ENCODE peak calls at places on chromosomes 11 and 22, in four cellular contexts. Q, O, W and E are unnamed samples.

GRCh38 chr11:70423523-70424505 is 25.5 kb downstream of the CTTN start:
- DNase-seq in W (peak), Q (no peak), O (peak), E (no peak)

GRCh38 chr11:3920148-3920852 is 64.8 kb downstream of the STIM1 start:
- DNase-seq in W (no peak), Q (no peak), O (peak), E (no peak)

GRCh38 chr11:64661146-64661545 is 61.9 kb downstream of the NRXN2 start:
- DNase-seq in O (no peak), Q (no peak), W (no peak), E (no peak)

GRCh38 chr22:37298748-37299495 is 16.6 kb downstream of the CYTH4 start:
- DNase-seq in W (no peak), Q (no peak), O (no peak), E (no peak)

GRCh38 chr11:1868636-1869291 is 15.9 kb downstream of the LSP1 start:
- DNase-seq in O (no peak), W (no peak), Q (no peak), E (no peak)

GRCh38 chr22:17133137-17133536 is 12.0 kb upstream of the TMEM121B start:
- DNase-seq in W (no peak), Q (no peak), O (no peak), E (no peak)

GRCh38 chr11:44598831-44599230 is 33.4 kb downstream of the CD82 start:
- DNase-seq in O (no peak), W (no peak), Q (no peak), E (no peak)

GRCh38 chr11:69640260-69640994 is 529 bp upstream of the CCND1 start:
- DNase-seq in O (no peak), Q (no peak), W (no peak), E (no peak)

GRCh38 chr11:76238551-76238950 is 32.2 kb upstream of the WNT11 start:
- DNase-seq in Q (no peak), W (no peak), O (no peak), E (no peak)

GRCh38 chr11:71449596-71449995 is 1.4 kb upstream of the DHCR7 start:
- DNase-seq in W (no peak), O (peak), Q (no peak), E (no peak)

GRCh38 chr11:19027829-19028595 is 32.5 kb downstream of the MRGPRX2 start:
- DNase-seq in Q (no peak), O (no peak), W (peak), E (no peak)

GRCh38 chr11:129720156-129720555 is 95.5 kb upstream of the TMEM45B start:
- DNase-seq in Q (no peak), W (no peak), O (no peak), E (no peak)

GRCh38 chr11:123135863-123136446 is 59.1 kb downstream of the CLMP start:
- DNase-seq in W (no peak), Q (no peak), O (no peak), E (no peak)

GRCh38 chr11:46766656-46767055 is 47.6 kb downstream of the F2 start:
- DNase-seq in W (no peak), O (no peak), Q (no peak), E (no peak)

GRCh38 chr22:45131749-45132148 is 32.0 kb upstream of the NUP50 start:
- DNase-seq in Q (no peak), O (no peak), W (no peak), E (no peak)

GRCh38 chr22:49042066-49042465 is 785.6 kb downstream of the BRD1 start:
- DNase-seq in Q (no peak), O (no peak), W (no peak), E (no peak)

GRCh38 chr11:96086111-96086510 is 162.2 kb upstream of the MTMR2 start:
- DNase-seq in O (no peak), Q (no peak), W (no peak), E (no peak)

GRCh38 chr11:96091476-96091875 is 167.6 kb upstream of the MTMR2 start:
- DNase-seq in Q (no peak), W (peak), O (no peak), E (no peak)

GRCh38 chr11:96085349-96085910 is 161.5 kb upstream of the MTMR2 start:
- DNase-seq in W (no peak), Q (no peak), O (no peak), E (no peak)

GRCh38 chr11:96090711-96091110 is 166.8 kb upstream of the MTMR2 start:
- DNase-seq in O (no peak), Q (no peak), W (peak), E (no peak)

GRCh38 chr11:96088914-96089313 is 165.0 kb upstream of the MTMR2 start:
- DNase-seq in W (no peak), O (no peak), Q (no peak), E (no peak)
- TF ChIP-seq ELF4 in W (no peak), O (no peak), Q (no peak), E (no peak)

GRCh38 chr22:21734540-21735197 is 925 bp downstream of the YPEL1 start:
- DNase-seq in O (no peak), Q (no peak), W (no peak), E (no peak)

GRCh38 chr22:21736084-21736642 is 569 bp upstream of the YPEL1 start:
- DNase-seq in O (no peak), Q (no peak), W (no peak), E (no peak)

GRCh38 chr22:21736948-21737347 is 1.4 kb upstream of the YPEL1 start:
- DNase-seq in Q (no peak), O (no peak), W (no peak), E (no peak)

GRCh38 chr22:21738081-21738480 is 2.5 kb upstream of the YPEL1 start:
- DNase-seq in Q (no peak), O (no peak), W (no peak), E (no peak)

DNA sequence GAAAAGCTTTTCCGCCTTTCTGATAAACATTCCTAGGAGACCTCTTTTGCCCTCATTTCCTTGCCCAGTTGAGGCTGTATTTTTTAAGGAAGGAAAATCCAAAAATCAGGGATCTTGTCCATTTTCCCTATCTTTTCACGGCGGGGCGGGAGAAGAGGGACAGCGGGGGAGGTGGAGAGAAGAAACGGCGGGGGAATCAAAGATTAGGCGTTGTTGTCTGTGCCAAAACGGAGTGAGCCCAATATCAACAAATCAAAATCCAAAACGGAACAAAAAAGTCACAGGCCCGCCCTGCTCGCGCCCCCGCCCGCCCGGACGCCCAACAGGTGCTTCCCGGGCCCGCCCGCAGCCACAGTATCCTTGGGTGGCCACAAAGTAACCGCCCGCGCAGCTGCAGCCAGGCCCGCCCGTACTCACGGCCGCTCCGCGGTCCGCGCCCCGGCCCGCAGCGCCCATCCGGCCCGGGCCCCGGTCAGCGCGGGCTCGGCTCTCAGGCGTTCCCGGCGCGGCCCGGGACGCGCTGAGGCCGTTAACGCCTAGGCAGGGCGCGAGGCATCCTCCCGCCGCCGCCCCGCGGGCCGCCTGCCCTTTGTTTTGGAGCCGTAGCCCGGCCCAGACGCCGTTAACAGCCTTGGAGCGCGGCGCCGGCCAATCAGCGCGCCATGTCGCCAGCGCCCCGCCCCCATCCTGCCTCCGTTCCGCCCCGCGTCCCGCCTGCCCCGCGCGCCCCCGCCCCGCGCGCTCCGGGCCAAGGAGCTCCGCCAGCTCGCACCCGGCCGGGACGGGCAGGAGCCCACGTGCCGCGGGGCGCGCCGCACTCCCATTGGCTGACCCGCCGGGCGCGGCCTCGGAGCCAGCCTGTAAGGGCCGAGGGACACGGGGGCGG is at the start of gene YPEL1:
- DNase-seq in Q (peak), O (peak), W (peak), E (peak)
- TF ChIP-seq ELF4 in Q (no peak), O (no peak), W (no peak), E (no peak)

GRCh38 chr11:88178211-88178610 is 3.0 kb upstream of the RAB38 start:
- DNase-seq in O (no peak), W (no peak), Q (no peak), E (no peak)

GRCh38 chr11:88179141-88179540 is 3.9 kb upstream of the RAB38 start:
- DNase-seq in Q (no peak), O (no peak), W (no peak), E (no peak)

GRCh38 chr11:88179966-88180629 is 4.9 kb upstream of the RAB38 start:
- DNase-seq in Q (no peak), O (no peak), W (no peak), E (no peak)

GRCh38 chr11:88183233-88183632 is 8.0 kb upstream of the RAB38 start:
- DNase-seq in Q (no peak), W (no peak), O (no peak), E (no peak)

GRCh38 chr11:88181776-88182175 is 6.5 kb upstream of the RAB38 start:
- DNase-seq in W (no peak), O (no peak), Q (no peak), E (no peak)
- TF ChIP-seq ELF4 in W (no peak), O (no peak), Q (no peak), E (no peak)

DNA sequence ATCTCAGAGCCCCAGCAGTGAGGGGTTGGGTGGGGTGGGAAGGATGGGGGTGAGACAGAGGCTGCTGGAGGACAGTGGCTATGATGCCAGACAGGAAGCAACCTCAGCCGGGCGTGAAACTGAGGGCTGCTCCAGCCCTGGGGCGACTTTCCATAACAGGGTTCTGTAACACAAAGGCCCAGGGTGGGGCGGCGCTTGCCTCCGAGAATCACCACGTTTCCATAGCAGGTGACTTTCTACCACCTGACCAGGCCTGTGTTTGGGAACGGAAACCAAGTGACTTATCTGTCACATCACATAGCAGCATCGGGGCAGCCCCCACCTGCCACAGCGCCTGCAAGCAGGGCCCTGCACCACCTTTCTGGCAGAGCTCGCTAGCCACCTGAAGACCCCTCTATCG is 85.8 kb downstream of the TRMU start:
- DNase-seq in W (no peak), O (no peak), Q (no peak), E (no peak)
- TF ChIP-seq ELF4 in W (no peak), O (no peak), Q (no peak), E (no peak)